ENCODE peak calls at places on chromosome 15, in six cellular contexts. Q is NCI-H1092; K is anterior cingulate cortex; C is foreskin fibroblast; X is HCT116; I is activated effector memory CD4-positive, alpha-beta T cell treated with Interleukin-2 at 50 U/mL for 16 hours. Z is an unnamed sample.

GRCh38 chr15:52523192-52523591 is 5.5 kb downstream of the MYO5A start:
- DNase-seq in Q (no peak), K (no peak), C (peak), X (no peak), I (no peak), Z (peak)

GRCh38 chr15:31254431-31255175 is 72.0 kb upstream of the KLF13 start:
- DNase-seq in Q (no peak), K (no peak), C (peak), X (no peak), I (no peak), Z (peak)

GRCh38 chr15:43226436-43227305 is 5.9 kb upstream of the EPB42 start:
- DNase-seq in Q (no peak), K (no peak), C (no peak), X (no peak), I (no peak), Z (no peak)

GRCh38 chr15:68700395-68701123 is 120.1 kb downstream of the ANP32A start:
- DNase-seq in Q (peak), K (peak), C (peak), X (no peak), I (no peak), Z (peak)

GRCh38 chr15:69595009-69595825 is 142.6 kb downstream of the RPLP1 start:
- DNase-seq in Q (no peak), K (peak), C (no peak), X (no peak), I (no peak), Z (no peak)

GRCh38 chr15:69576948-69577351 is 124.3 kb downstream of the RPLP1 start:
- DNase-seq in Q (no peak), K (no peak), C (no peak), X (no peak), I (no peak), Z (no peak)

GRCh38 chr15:64122936-64123351 is 27.2 kb downstream of the SNX1 start:
- DNase-seq in Q (no peak), K (peak), C (no peak), X (no peak), I (no peak), Z (no peak)

GRCh38 chr15:41501961-41502786 is 8.5 kb downstream of the ITPKA start:
- DNase-seq in Q (no peak), K (no peak), C (no peak), X (no peak), I (no peak), Z (no peak)

GRCh38 chr15:99403597-99403996 is 152.3 kb downstream of the LRRC28 start:
- DNase-seq in Q (no peak), K (no peak), C (no peak), X (no peak), I (no peak), Z (no peak)

GRCh38 chr15:60859996-60860494 is 369.1 kb downstream of the RORA start:
- DNase-seq in Q (no peak), K (no peak), C (peak), X (no peak), I (no peak), Z (peak)

GRCh38 chr15:101501703-101502373 is 12.3 kb upstream of the PCSK6 start:
- DNase-seq in Q (no peak), K (no peak), C (no peak), X (peak), I (peak), Z (no peak)

GRCh38 chr15:27679621-27680521 is 419.2 kb downstream of the OCA2 start:
- DNase-seq in Q (peak), K (no peak), C (no peak), X (no peak), I (no peak), Z (no peak)

GRCh38 chr15:78950906-78951840 is 6.3 kb upstream of the CTSH start:
- DNase-seq in Q (no peak), K (no peak), C (no peak), X (no peak), I (no peak), Z (no peak)

GRCh38 chr15:30922469-30923311 is 19.0 kb downstream of the FAN1 start:
- DNase-seq in Q (no peak), K (peak), C (peak), X (peak), I (no peak), Z (no peak)

GRCh38 chr15:30997270-30997669 is 5.8 kb upstream of the MTMR10 start:
- DNase-seq in Q (no peak), K (no peak), C (no peak), X (no peak), I (no peak), Z (no peak)

GRCh38 chr15:101045835-101046691 is 126.9 kb downstream of the LRRK1 start:
- DNase-seq in Q (no peak), K (no peak), C (no peak), X (no peak), I (no peak), Z (no peak)

GRCh38 chr15:68344600-68344999 is 67.1 kb downstream of the FEM1B start:
- DNase-seq in Q (no peak), K (no peak), C (no peak), X (no peak), I (no peak), Z (no peak)

GRCh38 chr15:40891810-40892448 is 2.3 kb upstream of the VPS18 start:
- DNase-seq in Q (no peak), K (peak), C (no peak), X (peak), I (no peak), Z (no peak)

GRCh38 chr15:41559489-41560177 is 621 bp downstream of the TYRO3 start:
- DNase-seq in Q (no peak), K (peak), C (no peak), X (no peak), I (no peak), Z (no peak)

GRCh38 chr15:96225642-96226259 is 104.7 kb upstream of the NR2F2 start:
- DNase-seq in Q (no peak), K (no peak), C (no peak), X (no peak), I (no peak), Z (no peak)

GRCh38 chr15:90644946-90645725 is 72.0 kb upstream of the BLM start:
- DNase-seq in Q (no peak), K (no peak), C (no peak), X (no peak), I (no peak), Z (no peak)

GRCh38 chr15:71725215-71725955 is 85.0 kb upstream of the NR2E3 start:
- DNase-seq in Q (no peak), K (no peak), C (peak), X (no peak), I (no peak), Z (no peak)

GRCh38 chr15:39588531-39589192 is 7.8 kb downstream of the THBS1 start:
- DNase-seq in Q (no peak), K (no peak), C (peak), X (no peak), I (no peak), Z (peak)

GRCh38 chr15:89888214-89888804 is 5.5 kb downstream of the AP3S2 start:
- DNase-seq in Q (no peak), K (no peak), C (peak), X (peak), I (no peak), Z (peak)

GRCh38 chr15:87477759-87478687 is 778.5 kb downstream of the NTRK3 start:
- DNase-seq in Q (no peak), K (peak), C (peak), X (no peak), I (no peak), Z (peak)

GRCh38 chr15:88617790-88618189 is 3.4 kb upstream of the AEN start:
- DNase-seq in Q (no peak), K (no peak), C (no peak), X (no peak), I (no peak), Z (no peak)

GRCh38 chr15:60362318-60363023 is 35.3 kb downstream of the ANXA2 start:
- DNase-seq in Q (no peak), K (no peak), C (peak), X (no peak), I (no peak), Z (peak)

GRCh38 chr15:89899303-89899946 is 5.6 kb upstream of the AP3S2 start:
- DNase-seq in Q (no peak), K (no peak), C (no peak), X (no peak), I (no peak), Z (no peak)

Z was measured in AG09309.